ENCODE peak calls at places on chromosomes 2 and 18, in six cellular contexts. T, X, O, A, M and B are unnamed samples.

GRCh38 chr18:56475250-56475649 is 163.1 kb downstream of the TXNL1 start:
- DNase-seq in M (no peak), A (no peak), X (no peak), T (no peak), O (peak; percentile 27), B (peak; percentile 29)

GRCh38 chr2:70711191-70711590 is 56.8 kb downstream of the ADD2 start:
- DNase-seq in X (no peak), O (no peak), T (no peak), M (no peak), A (no peak), B (no peak)

GRCh38 chr2:180505203-180505602 is 475.2 kb upstream of the UBE2E3 start:
- DNase-seq in X (no peak), A (peak; percentile 70), O (peak; percentile 58), M (no peak), T (no peak), B (peak; percentile 34)

GRCh38 chr2:18154259-18154658 is 275.8 kb downstream of the KCNS3 start:
- DNase-seq in T (no peak), M (no peak), X (no peak), A (no peak), O (no peak), B (peak; percentile 92)

GRCh38 chr2:39805936-39806608 is 27.0 kb upstream of the THUMPD2 start:
- DNase-seq in A (peak; percentile 3), M (no peak), T (no peak), O (peak; percentile 44), X (no peak), B (peak; percentile 5)

GRCh38 chr2:188132385-188132784 is 159.3 kb upstream of the GULP1 start:
- DNase-seq in A (no peak), T (no peak), O (no peak), X (no peak), M (no peak), B (no peak)

GRCh38 chr18:9629709-9630108 is 15.3 kb upstream of the PPP4R1 start:
- DNase-seq in O (peak; percentile 55), T (no peak), A (peak; percentile 58), X (no peak), M (no peak), B (no peak)

GRCh38 chr2:148955798-148956197 is 80.8 kb downstream of the KIF5C start:
- DNase-seq in M (no peak), A (no peak), T (no peak), X (no peak), O (no peak), B (no peak)

GRCh38 chr2:218032336-218033171 is 29.8 kb upstream of the TNS1 start:
- DNase-seq in A (no peak), O (no peak), M (no peak), X (no peak), T (no peak), B (no peak)

GRCh38 chr2:46200100-46200690 is 97.0 kb upstream of the EPAS1 start:
- DNase-seq in O (no peak), X (no peak), M (no peak), T (no peak), A (peak; percentile 17), B (peak; percentile 10)

GRCh38 chr18:9335255-9336045 is 877 bp downstream of the TWSG1 start:
- DNase-seq in O (peak; percentile 58), T (no peak), M (no peak), A (peak; percentile 29), X (no peak), B (peak; percentile 39)

GRCh38 chr2:2175381-2176090 is 155.5 kb downstream of the MYT1L start:
- DNase-seq in T (no peak), M (no peak), O (no peak), A (no peak), X (no peak), B (no peak)

GRCh38 chr2:30782124-30782523 is 25.1 kb downstream of the CAPN13 start:
- DNase-seq in M (no peak), O (no peak), X (no peak), T (no peak), A (no peak), B (no peak)

GRCh38 chr2:24824071-24824588 is 30.9 kb downstream of the CENPO start:
- DNase-seq in M (peak; percentile 26), O (no peak), T (no peak), A (no peak), X (no peak), B (no peak)

GRCh38 chr2:238509151-238509820 is 82.6 kb downstream of the ASB1 start:
- DNase-seq in O (peak; percentile 29), M (peak; percentile 55), A (peak; percentile 36), T (no peak), X (no peak), B (peak; percentile 35)

GRCh38 chr2:100952512-100952911 is 49.6 kb upstream of the RPL31 start:
- DNase-seq in O (no peak), X (no peak), T (no peak), M (no peak), A (no peak), B (no peak)

GRCh38 chr2:118221952-118222594 is 133.8 kb downstream of the INSIG2 start:
- DNase-seq in T (peak; percentile 85), A (peak; percentile 76), X (peak; percentile 53), O (peak; percentile 92), M (peak; percentile 38), B (peak; percentile 74)

GRCh38 chr2:201580486-201580885 is 62.8 kb downstream of the TMEM237 start:
- DNase-seq in A (peak; percentile 89), X (no peak), M (no peak), T (no peak), O (peak; percentile 74), B (peak; percentile 96)

GRCh38 chr18:79809482-79810192 is 11.9 kb downstream of the KCNG2 start:
- DNase-seq in M (no peak), A (no peak), T (no peak), X (no peak), O (no peak), B (no peak)

GRCh38 chr2:48711343-48711742 is 44.2 kb downstream of the LHCGR start:
- DNase-seq in T (no peak), O (peak; percentile 36), A (peak; percentile 41), M (no peak), X (no peak), B (no peak)

GRCh38 chr2:189060096-189060642 is 86.0 kb downstream of the COL3A1 start:
- DNase-seq in X (no peak), A (peak; percentile 74), O (no peak), T (no peak), M (no peak), B (no peak)

GRCh38 chr2:7609556-7610323 is 692.5 kb downstream of the RNF144A start:
- DNase-seq in T (no peak), X (no peak), M (no peak), O (no peak), A (no peak), B (no peak)

GRCh38 chr2:85455552-85456090 is 37.1 kb downstream of the SH2D6 start:
- DNase-seq in T (no peak), M (peak; percentile 81), A (no peak), X (no peak), O (no peak), B (no peak)

DNA sequence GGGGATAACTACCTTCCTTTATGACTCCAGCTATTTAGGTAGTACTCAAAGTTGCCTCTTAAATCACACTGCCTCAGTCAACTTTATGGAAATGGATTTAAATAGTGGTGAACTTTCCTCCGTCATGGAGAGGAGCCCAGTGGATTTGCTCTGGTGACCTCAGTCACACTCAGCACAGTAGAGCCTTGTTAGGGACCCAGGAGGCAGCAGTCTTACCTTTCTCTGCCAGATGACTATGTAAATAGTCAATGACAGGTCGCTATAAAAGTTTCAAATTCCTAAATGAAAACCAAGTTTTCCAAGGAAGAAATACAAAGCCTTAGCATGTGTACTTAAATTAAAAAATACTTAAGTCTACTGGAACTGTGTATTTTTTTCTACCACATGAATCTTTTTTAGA is 146.9 kb downstream of the FMNL2 start:
- DNase-seq in A (no peak), T (no peak), X (no peak), M (no peak), O (no peak), B (no peak)
- H3K4me2 ChIP-seq in A (no peak overlapping the region), T (no peak overlapping the region), X (no peak overlapping the region), M (no peak overlapping the region), O (no peak overlapping the region), B (no peak overlapping the region)

GRCh38 chr18:36207326-36207725 is 20.0 kb downstream of the MOCOS start:
- DNase-seq in X (no peak), T (no peak), M (no peak), A (no peak), O (no peak), B (no peak)

GRCh38 chr18:36201765-36202164 is 14.5 kb downstream of the MOCOS start:
- DNase-seq in T (no peak), M (no peak), A (no peak), X (no peak), O (no peak), B (no peak)

GRCh38 chr18:36199691-36200295 is 12.5 kb downstream of the MOCOS start:
- DNase-seq in A (no peak), O (no peak), X (no peak), T (no peak), M (no peak), B (no peak)

GRCh38 chr18:36200354-36200771 is 13.1 kb downstream of the MOCOS start:
- DNase-seq in T (no peak), X (no peak), O (no peak), M (no peak), A (no peak), B (no peak)

GRCh38 chr18:36203360-36203895 is 16.1 kb downstream of the MOCOS start:
- DNase-seq in O (no peak), X (no peak), A (no peak), T (no peak), M (no peak), B (no peak)
- H3K4me2 ChIP-seq in O (no peak overlapping the region), X (no peak overlapping the region), A (no peak overlapping the region), T (no peak overlapping the region), M (no peak overlapping the region), B (no peak overlapping the region)

GRCh38 chr2:179106342-179107178 is 56.6 kb upstream of the CCDC141 start:
- DNase-seq in X (peak; percentile 83), M (no peak), T (no peak), A (peak; percentile 94), O (peak; percentile 97), B (peak; percentile 95)
- H3K4me2 ChIP-seq in X (peak overlapping the region; percentile 55), M (no peak overlapping the region), T (no peak overlapping the region), A (peak overlapping the region; percentile 36), O (peak overlapping the region; percentile 51), B (no peak overlapping the region)

GRCh38 chr18:70176537-70176936 is 28.9 kb downstream of the RTTN start:
- DNase-seq in T (no peak), X (no peak), M (no peak), A (no peak), O (no peak), B (no peak)

GRCh38 chr18:70169747-70170146 is 35.7 kb downstream of the RTTN start:
- DNase-seq in A (no peak), O (no peak), T (no peak), M (no peak), X (no peak), B (no peak)

GRCh38 chr18:70172225-70172624 is 33.3 kb downstream of the RTTN start:
- DNase-seq in X (no peak), T (no peak), A (peak; percentile 39), O (peak; percentile 63), M (no peak), B (no peak)

GRCh38 chr18:70181015-70181414 is 24.5 kb downstream of the RTTN start:
- DNase-seq in M (no peak), A (peak; percentile 80), X (peak; percentile 94), T (no peak), O (peak; percentile 76), B (peak; percentile 94)

DNA sequence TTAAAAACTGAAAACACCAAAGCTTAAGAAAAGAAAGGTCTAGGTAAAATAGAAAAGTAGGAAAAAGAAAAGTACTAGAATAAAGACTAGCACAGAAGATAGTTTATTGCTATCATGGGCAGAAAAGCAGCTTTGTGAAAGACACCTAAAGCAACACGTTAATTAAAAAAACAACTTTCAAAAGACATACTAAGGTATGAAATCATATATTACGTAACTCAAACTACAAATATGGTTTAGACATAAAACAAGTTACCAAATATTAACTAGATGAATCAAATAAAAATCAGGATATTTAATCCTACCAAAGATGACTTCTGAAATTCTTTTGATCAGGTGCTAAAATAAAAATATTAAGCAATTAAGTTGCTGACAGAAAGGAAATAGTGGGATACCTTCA is 30.3 kb downstream of the RTTN start:
- DNase-seq in A (no peak), M (no peak), X (no peak), O (no peak), T (no peak), B (no peak)
- H3K4me2 ChIP-seq in A (no peak overlapping the region), M (no peak overlapping the region), X (no peak overlapping the region), O (no peak overlapping the region), T (no peak overlapping the region), B (peak overlapping the region; percentile 54)